ENCODE peak calls at places on chromosome 21, in five cellular contexts. Z is WERI-Rb-1, J is breast epithelium, L is thyroid gland, W is heart right ventricle. R is an unnamed sample. For H3K9me3, the result is how much of the 10 kb centered on the place peaks cover.

GRCh38 chr21:32834825-32835224 is 63.3 kb upstream of the PAXBP1 start:
- DNase-seq in Z (no peak), J (no peak), L (no peak), W (no peak), R (no peak)

GRCh38 chr21:45550552-45551210 is 8.4 kb upstream of the SLC19A1 start:
- DNase-seq in Z (no peak), J (no peak), L (no peak), W (no peak), R (no peak)

GRCh38 chr21:37071561-37072238 is 1.2 kb downstream of the PIGP start:
- DNase-seq in Z (peak), J (peak), L (peak), W (peak), R (no peak)

GRCh38 chr21:43692949-43693348 is 26.0 kb upstream of the PDXK start:
- DNase-seq in Z (no peak), J (no peak), L (no peak), W (no peak), R (no peak)

GRCh38 chr21:37145635-37146111 is 72.6 kb downstream of the TTC3 start:
- DNase-seq in Z (no peak), J (no peak), L (no peak), W (no peak), R (no peak)

GRCh38 chr21:25496825-25497482 is 110.3 kb downstream of the MRPL39 start:
- DNase-seq in Z (no peak), J (no peak), L (no peak), W (no peak), R (no peak)

GRCh38 chr21:25964926-25965325 is 205.6 kb downstream of the APP start:
- DNase-seq in Z (no peak), J (no peak), L (no peak), W (no peak), R (no peak)

GRCh38 chr21:45766501-45766900 is 123.0 kb downstream of the PCBP3 start:
- DNase-seq in Z (no peak), J (no peak), L (no peak), W (no peak), R (no peak)

GRCh38 chr21:44930543-44930981 is 9.3 kb upstream of the SLX9 start:
- DNase-seq in Z (no peak), J (no peak), L (no peak), W (peak), R (no peak)

GRCh38 chr21:37829043-37829442 is 87.2 kb downstream of the KCNJ6 start:
- DNase-seq in Z (peak), J (no peak), L (no peak), W (no peak), R (no peak)

GRCh38 chr21:46661211-46661625 is 25.7 kb downstream of the PRMT2 start:
- DNase-seq in Z (peak), J (no peak), L (peak), W (peak), R (peak)

GRCh38 chr21:38277501-38278111 is 20.8 kb downstream of the KCNJ15 start:
- DNase-seq in Z (no peak), J (no peak), L (peak), W (no peak), R (no peak)

GRCh38 chr21:38341546-38342012 is 84.8 kb downstream of the KCNJ15 start:
- DNase-seq in Z (no peak), J (no peak), L (no peak), W (no peak), R (no peak)

GRCh38 chr21:44485254-44485793 is 30.0 kb downstream of the LRRC3 start:
- DNase-seq in Z (no peak), J (no peak), L (no peak), W (no peak), R (no peak)

GRCh38 chr21:37563641-37564340 is 197.2 kb downstream of the DYRK1A start:
- DNase-seq in Z (peak), J (peak), L (peak), W (peak), R (peak)

GRCh38 chr21:25635310-25635709 is 3.7 kb upstream of the JAM2 start:
- DNase-seq in Z (no peak), J (no peak), L (no peak), W (no peak), R (no peak)

GRCh38 chr21:45248893-45249381 is 38.8 kb downstream of the POFUT2 start:
- DNase-seq in Z (peak), J (peak), L (no peak), W (no peak), R (no peak)

GRCh38 chr21:36171741-36172331 is 15.2 kb downstream of the DOP1B start:
- DNase-seq in Z (peak), J (no peak), L (no peak), W (peak), R (no peak)

GRCh38 chr21:30340714-30341573 is 3.5 kb upstream of the KRTAP27-1 start:
- DNase-seq in Z (peak), J (no peak), L (peak), W (no peak), R (no peak)

GRCh38 chr21:42744520-42745445 is 91.4 kb downstream of the PDE9A start:
- DNase-seq in Z (no peak), J (no peak), L (no peak), W (no peak), R (no peak)

GRCh38 chr21:46188226-46189212 is 4.3 kb upstream of the SPATC1L start:
- DNase-seq in Z (peak), J (peak), L (peak), W (peak), R (no peak)

GRCh38 chr21:45989355-45990048 is 7.9 kb downstream of the COL6A1 start:
- DNase-seq in Z (no peak), J (no peak), L (peak), W (no peak), R (no peak)

GRCh38 chr21:15140321-15141019 is 75.7 kb upstream of the NRIP1 start:
- DNase-seq in Z (peak), J (no peak), L (no peak), W (no peak), R (no peak)

GRCh38 chr21:39474545-39474944 is 22.8 kb downstream of the SH3BGR start:
- DNase-seq in Z (no peak), J (no peak), L (no peak), W (no peak), R (no peak)

DNA sequence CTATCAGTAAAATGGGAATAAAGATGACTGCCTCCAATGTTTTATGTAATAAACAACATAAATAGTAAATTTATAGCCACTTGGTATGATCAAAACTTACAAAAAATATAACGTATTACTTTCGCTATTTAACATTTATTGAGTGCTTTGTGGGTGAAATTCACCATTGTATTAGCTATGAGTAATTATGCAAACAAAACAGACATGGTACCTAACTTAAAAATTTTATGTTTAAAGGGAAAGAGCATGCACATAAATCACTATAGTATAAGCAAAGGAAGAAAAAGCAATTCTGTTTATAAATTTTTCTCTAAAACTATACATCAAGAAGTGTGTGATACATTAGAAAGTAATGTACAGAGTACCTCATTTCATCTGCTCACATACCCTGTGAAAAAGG is 1046.2 kb downstream of the NCAM2 start:
- DNase-seq in Z (no peak), J (no peak), L (no peak), W (no peak), R (no peak)
- H3K9me3 ChIP-seq in Z (under half), J (under half), L (under half), W (under half), R (under half)

GRCh38 chr21:41426656-41427311 is 745 bp downstream of the MX1 start:
- DNase-seq in Z (no peak), J (no peak), L (no peak), W (no peak), R (no peak)

GRCh38 chr21:41429305-41429704 is 3.3 kb downstream of the MX1 start:
- DNase-seq in Z (no peak), J (no peak), L (no peak), W (no peak), R (no peak)

GRCh38 chr21:41428847-41429246 is 2.8 kb downstream of the MX1 start:
- DNase-seq in Z (no peak), J (no peak), L (no peak), W (no peak), R (no peak)

GRCh38 chr21:41427556-41427955 is 1.5 kb downstream of the MX1 start:
- DNase-seq in Z (no peak), J (no peak), L (no peak), W (no peak), R (no peak)

DNA sequence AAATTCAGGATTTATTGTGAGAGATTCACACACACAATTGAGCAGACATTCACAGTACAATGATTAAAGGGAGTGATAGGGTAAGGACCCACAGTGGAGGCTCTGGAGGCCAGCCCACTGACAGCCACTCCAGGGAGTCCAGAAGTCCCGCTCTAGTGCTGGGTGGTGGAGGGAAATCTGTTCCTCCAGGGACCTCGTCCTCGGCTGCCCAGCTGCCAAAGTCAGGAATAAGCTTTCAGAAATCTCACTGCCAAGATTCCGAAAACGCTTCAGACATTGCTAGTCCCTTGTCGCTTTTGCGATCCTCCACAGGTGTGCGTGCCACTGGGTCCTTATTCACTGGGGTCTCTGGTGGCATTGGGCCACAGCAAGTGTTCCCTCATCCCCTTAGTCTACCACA is 2.3 kb downstream of the MX1 start:
- DNase-seq in Z (no peak), J (no peak), L (no peak), W (no peak), R (no peak)
- H3K9me3 ChIP-seq in Z (under half), J (under half), L (under half), W (under half), R (under half)

DNA sequence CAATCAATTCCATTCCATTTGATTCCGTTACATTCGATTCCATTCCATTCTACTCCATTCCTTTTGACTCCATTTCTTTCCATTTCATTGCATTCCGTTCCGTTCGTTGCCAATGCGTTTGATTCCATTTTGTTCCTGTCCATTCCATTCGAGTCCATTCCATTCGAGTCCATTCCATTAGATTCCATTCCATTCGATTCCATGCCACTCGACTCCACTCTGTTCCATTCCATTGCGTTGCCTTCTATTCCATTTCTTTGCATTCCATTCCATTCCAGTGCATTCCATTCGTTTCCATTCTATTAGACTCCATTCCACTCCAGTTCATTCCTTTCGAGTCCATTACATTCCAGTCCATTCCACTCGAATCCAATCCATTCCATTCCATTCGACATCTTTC is 2587.5 kb upstream of the TPTE start:
- DNase-seq in Z (no peak), J (no peak), L (no peak), W (no peak), R (no peak)
- H3K9me3 ChIP-seq in Z (half or more), J (half or more), L (under half), W (under half), R (half or more)

DNA sequence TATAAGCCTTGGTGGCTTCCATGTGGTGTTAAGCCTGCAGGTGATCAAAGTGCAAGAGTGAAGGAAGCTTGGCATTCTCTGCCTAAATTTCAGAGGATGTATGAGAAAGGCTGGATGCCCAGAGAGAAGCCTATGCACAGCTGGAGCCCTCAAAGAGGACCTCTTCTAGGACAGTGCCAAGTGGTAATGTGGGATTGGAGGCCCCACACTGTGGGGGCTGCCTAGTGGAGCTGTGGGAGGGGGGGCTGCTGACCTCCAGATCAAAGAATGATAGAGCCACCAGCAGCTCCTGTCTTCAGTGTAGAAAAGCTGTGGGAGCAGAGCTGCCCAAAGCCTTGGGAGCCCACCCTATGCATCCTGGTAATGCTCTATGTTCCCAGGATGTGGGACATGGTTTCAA is 1512.7 kb upstream of the TPTE start:
- DNase-seq in Z (no peak), J (no peak), L (no peak), W (no peak), R (no peak)
- H3K9me3 ChIP-seq in Z (under half), J (under half), L (under half), W (under half), R (under half)

GRCh38 chr21:27366846-27367245 is 400.0 kb upstream of the ADAMTS5 start:
- DNase-seq in Z (no peak), J (no peak), L (no peak), W (no peak), R (no peak)
- H3K9me3 ChIP-seq in Z (under half), J (under half), L (under half), W (under half), R (under half)

DNA sequence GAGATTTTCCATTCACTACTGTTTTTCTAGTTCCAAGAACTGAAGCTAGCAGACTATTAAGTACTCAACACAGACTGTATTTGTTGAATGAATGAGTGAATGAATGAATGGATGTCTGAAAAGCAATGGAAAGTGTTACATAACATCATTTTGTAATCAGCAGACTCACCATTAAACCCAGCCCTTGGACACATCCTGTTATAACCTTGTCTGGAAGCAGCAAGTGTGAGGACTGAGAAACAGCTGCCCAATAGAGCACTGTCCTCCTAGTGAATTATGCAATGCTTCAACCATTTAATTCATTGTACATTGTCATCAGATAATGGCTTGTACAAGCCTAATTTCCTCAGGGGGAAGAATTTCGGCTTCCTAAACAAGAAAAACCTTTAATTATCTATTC is 391.0 kb downstream of the LTN1 start:
- DNase-seq in Z (no peak), J (no peak), L (no peak), W (no peak), R (no peak)
- H3K9me3 ChIP-seq in Z (under half), J (under half), L (under half), W (under half), R (under half)

DNA sequence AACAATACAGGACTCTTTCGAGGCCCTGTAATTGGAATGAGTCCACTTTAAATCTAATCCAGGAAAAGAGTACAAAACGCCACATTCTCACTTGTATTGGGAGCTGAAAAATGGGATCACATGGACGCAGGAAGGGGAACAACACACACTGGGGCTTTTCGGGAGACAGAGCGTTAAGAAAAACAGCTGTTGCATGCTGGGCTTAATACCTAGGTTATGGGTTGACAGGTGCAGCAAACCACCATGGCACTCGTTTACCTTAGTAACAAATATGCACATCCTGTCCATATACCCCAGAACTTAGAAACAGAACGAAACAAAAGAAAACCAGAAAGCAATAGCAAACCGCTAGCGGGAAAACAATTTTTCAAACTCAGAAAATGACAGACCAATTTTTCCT is 1532.7 kb upstream of the TPTE start:
- DNase-seq in Z (no peak), J (no peak), L (no peak), W (no peak), R (no peak)
- H3K9me3 ChIP-seq in Z (under half), J (under half), L (under half), W (under half), R (under half)

R was measured in T-helper 17 cell.